ENCODE peak calls at places on chromosomes 2 and 18, in six cellular contexts. P is fibroblast of lung; J is H7; C is stimulated activated CD4-positive, alpha-beta T cell treated with anti-CD3 and anti-CD28 coated beads, Interleukin-15, amount 100 ng/mL, for 24 hours; Z is ovary; X is mesothelial cell of epicardium. U is an unnamed sample.

GRCh38 chr2:10221976-10222870 is 80.5 kb upstream of the HPCAL1 start:
- DNase-seq in P (no peak), J (no peak), C (no peak), Z (no peak), X (no peak), U (no peak)

GRCh38 chr2:150626934-150627336 is 139.5 kb upstream of the RND3 start:
- DNase-seq in P (peak), J (no peak), C (no peak), Z (no peak), X (no peak), U (no peak)

GRCh38 chr2:177633910-177634294 is 241.3 kb downstream of the AGPS start:
- DNase-seq in P (no peak), J (no peak), C (no peak), Z (no peak), X (no peak), U (no peak)

GRCh38 chr2:170505631-170506270 is 209.4 kb upstream of the SP5 start:
- DNase-seq in P (no peak), J (no peak), C (no peak), Z (peak), X (no peak), U (no peak)

GRCh38 chr2:135745545-135745944 is 3.9 kb downstream of the UBXN4 start:
- DNase-seq in P (peak), J (no peak), C (no peak), Z (no peak), X (no peak), U (no peak)

GRCh38 chr2:144015655-144016245 is 504.2 kb downstream of the ZEB2 start:
- DNase-seq in P (peak), J (no peak), C (no peak), Z (no peak), X (no peak), U (no peak)

GRCh38 chr2:127080941-127081769 is 25.8 kb downstream of the BIN1 start:
- DNase-seq in P (peak), J (peak), C (peak), Z (no peak), X (no peak), U (no peak)

GRCh38 chr2:101844055-101844635 is 146.6 kb downstream of the MAP4K4 start:
- DNase-seq in P (peak), J (no peak), C (no peak), Z (no peak), X (no peak), U (no peak)

GRCh38 chr2:239745386-239745785 is 279.8 kb downstream of the NDUFA10 start:
- DNase-seq in P (no peak), J (no peak), C (no peak), Z (no peak), X (no peak), U (no peak)

GRCh38 chr18:23828426-23828825 is 139.2 kb downstream of the LAMA3 start:
- DNase-seq in P (peak), J (no peak), C (peak), Z (no peak), X (no peak), U (no peak)

U was measured in MM.1S.